ENCODE peak calls at places on chromosomes 11 and 22, in five cellular contexts. Q, P, V, I and T are unnamed samples.

GRCh38 chr22:43305806-43306205 is 37.4 kb downstream of the SCUBE1 start:
- DNase-seq in P (no peak), V (no peak), Q (no peak), I (no peak), T (no peak)

GRCh38 chr11:830295-831131 is 2.2 kb upstream of the CD151 start:
- DNase-seq in I (no peak), V (no peak), P (peak; percentile 40), Q (no peak), T (no peak)

GRCh38 chr22:30495041-30495784 is 10.3 kb downstream of the SEC14L4 start:
- DNase-seq in P (no peak), Q (no peak), I (no peak), V (no peak), T (no peak)

GRCh38 chr11:94722735-94723134 is 45.4 kb upstream of the AMOTL1 start:
- DNase-seq in V (no peak), I (no peak), Q (no peak), P (no peak), T (no peak)

GRCh38 chr11:45927684-45928413 is 5.4 kb downstream of the LARGE2 start:
- DNase-seq in Q (no peak), I (no peak), V (no peak), P (no peak), T (no peak)

GRCh38 chr11:12285106-12285505 is 92.3 kb upstream of the PARVA start:
- DNase-seq in Q (peak; percentile 77), V (no peak), P (no peak), I (no peak), T (no peak)

GRCh38 chr22:28585324-28585723 is 94.3 kb downstream of the TTC28 start:
- DNase-seq in Q (no peak), V (no peak), P (no peak), I (no peak), T (no peak)

GRCh38 chr11:98679673-98680072 is 341.1 kb upstream of the CNTN5 start:
- DNase-seq in P (no peak), Q (no peak), V (no peak), I (no peak), T (no peak)

GRCh38 chr11:63609971-63610580 is 4.2 kb downstream of the PLAAT3 start:
- DNase-seq in P (no peak), I (no peak), Q (no peak), V (no peak), T (no peak)

GRCh38 chr11:64564947-64565889 is 25.8 kb upstream of the SLC22A12 start:
- DNase-seq in I (no peak), Q (no peak), V (no peak), P (no peak), T (no peak)

GRCh38 chr11:121291319-121291718 is 1.3 kb upstream of the SC5D start:
- DNase-seq in P (no peak), Q (no peak), V (no peak), I (no peak), T (peak; percentile 2)

GRCh38 chr11:129881570-129882170 is 13.7 kb downstream of the NFRKB start:
- DNase-seq in Q (no peak), P (no peak), I (peak; percentile 24), V (no peak), T (no peak)

GRCh38 chr22:37051629-37052385 is at the start of gene KCTD17:
- DNase-seq in I (peak; percentile 86), V (peak; percentile 20), P (peak; percentile 68), Q (no peak), T (peak; percentile 81)

GRCh38 chr11:12459374-12459773 is 82.0 kb downstream of the PARVA start:
- DNase-seq in I (no peak), V (no peak), Q (no peak), P (no peak), T (no peak)

GRCh38 chr11:117972589-117973445 is 13.4 kb upstream of the IL10RA start:
- DNase-seq in P (no peak), V (no peak), Q (no peak), I (no peak), T (no peak)

GRCh38 chr11:45233121-45233803 is 52.9 kb downstream of the SYT13 start:
- DNase-seq in V (no peak), P (peak; percentile 8), I (peak; percentile 95), Q (no peak), T (peak; percentile 32)

GRCh38 chr11:86805873-86806310 is 5.5 kb downstream of the PRSS23 start:
- DNase-seq in P (no peak), Q (no peak), V (no peak), I (no peak), T (no peak)

GRCh38 chr11:2890466-2891241 is 5.1 kb upstream of the CDKN1C start:
- DNase-seq in Q (peak; percentile 70), P (no peak), V (no peak), I (no peak), T (no peak)

GRCh38 chr11:67291481-67292381 is 2.6 kb downstream of the ANKRD13D start:
- DNase-seq in V (no peak), Q (no peak), P (no peak), I (no peak), T (no peak)

GRCh38 chr22:45580703-45581381 is 78.2 kb downstream of the FBLN1 start:
- DNase-seq in P (no peak), I (no peak), Q (no peak), V (no peak), T (no peak)